ENCODE peak calls at places on chromosomes 6 and 20, in six cellular contexts. L is PC-3, W is GM23338, B is neural progenitor cell, F is GM23248, P is HCT116. A is an unnamed sample. For H3K79me2, the result is how much of the 10 kb centered on the place peaks cover.

GRCh38 chr20:37511605-37512275 is 9.3 kb upstream of the NNAT start:
- DNase-seq in L (peak), W (no peak), B (no peak), F (peak), P (no peak), A (no peak)

GRCh38 chr20:22471156-22471836 is 113.1 kb downstream of the FOXA2 start:
- DNase-seq in L (no peak), W (no peak), B (no peak), F (no peak), P (no peak), A (no peak)

GRCh38 chr6:154488802-154489437 is 21.6 kb downstream of the CNKSR3 start:
- DNase-seq in L (peak), W (no peak), B (no peak), F (peak), P (peak), A (no peak)

GRCh38 chr6:28543671-28544131 is 18.0 kb downstream of the GPX5 start:
- DNase-seq in L (no peak), W (peak), B (peak), F (peak), P (no peak), A (no peak)

GRCh38 chr6:32852018-32852843 is 1.3 kb downstream of the TAP1 start:
- DNase-seq in L (peak), W (peak), B (no peak), F (peak), P (no peak), A (no peak)

GRCh38 chr20:21371193-21371592 is 26.1 kb downstream of the NKX2-4 start:
- DNase-seq in L (no peak), W (no peak), B (no peak), F (no peak), P (no peak), A (no peak)

GRCh38 chr6:111573118-111573883 is 32.4 kb downstream of the TRAF3IP2 start:
- DNase-seq in L (peak), W (no peak), B (peak), F (peak), P (no peak), A (no peak)

GRCh38 chr6:131036616-131037015 is 26.4 kb downstream of the EPB41L2 start:
- DNase-seq in L (no peak), W (no peak), B (no peak), F (no peak), P (no peak), A (no peak)

GRCh38 chr20:16317445-16318362 is 255.5 kb downstream of the KIF16B start:
- DNase-seq in L (no peak), W (no peak), B (no peak), F (no peak), P (no peak), A (no peak)

GRCh38 chr6:147621280-147621679 is 112.8 kb downstream of the SAMD5 start:
- DNase-seq in L (no peak), W (no peak), B (no peak), F (no peak), P (no peak), A (no peak)

GRCh38 chr6:109523478-109523877 is 40.5 kb upstream of the ZBTB24 start:
- DNase-seq in L (peak), W (no peak), B (no peak), F (peak), P (no peak), A (no peak)

GRCh38 chr6:71982385-71982784 is 96.0 kb downstream of the RIMS1 start:
- DNase-seq in L (no peak), W (no peak), B (no peak), F (peak), P (no peak), A (peak)

GRCh38 chr6:46090115-46091079 is 39.4 kb upstream of the ENPP4 start:
- DNase-seq in L (peak), W (peak), B (peak), F (peak), P (peak), A (peak)

GRCh38 chr20:57712851-57713504 is 3.2 kb upstream of the PMEPA1 start:
- DNase-seq in L (peak), W (no peak), B (no peak), F (no peak), P (no peak), A (no peak)

GRCh38 chr20:53345536-53346070 is 248.0 kb downstream of the ZNF217 start:
- DNase-seq in L (no peak), W (no peak), B (no peak), F (no peak), P (no peak), A (no peak)

GRCh38 chr6:47206626-47207025 is 103.1 kb downstream of the TNFRSF21 start:
- DNase-seq in L (no peak), W (no peak), B (no peak), F (no peak), P (no peak), A (no peak)

GRCh38 chr6:169857343-169858292 is 106.2 kb downstream of the ERMARD start:
- DNase-seq in L (no peak), W (no peak), B (no peak), F (no peak), P (no peak), A (no peak)

GRCh38 chr6:33672808-33673207 is 38.7 kb downstream of the UQCC2 start:
- DNase-seq in L (peak), W (peak), B (peak), F (peak), P (no peak), A (no peak)

GRCh38 chr20:37406010-37406998 is 60.4 kb downstream of the SRC start:
- DNase-seq in L (peak), W (peak), B (peak), F (peak), P (no peak), A (peak)

GRCh38 chr6:52416629-52417151 is 3.5 kb upstream of the EFHC1 start:
- DNase-seq in L (peak), W (peak), B (peak), F (peak), P (peak), A (peak)

GRCh38 chr6:125519367-125519766 is 217.6 kb upstream of the HDDC2 start:
- DNase-seq in L (peak), W (no peak), B (no peak), F (no peak), P (no peak), A (no peak)

DNA sequence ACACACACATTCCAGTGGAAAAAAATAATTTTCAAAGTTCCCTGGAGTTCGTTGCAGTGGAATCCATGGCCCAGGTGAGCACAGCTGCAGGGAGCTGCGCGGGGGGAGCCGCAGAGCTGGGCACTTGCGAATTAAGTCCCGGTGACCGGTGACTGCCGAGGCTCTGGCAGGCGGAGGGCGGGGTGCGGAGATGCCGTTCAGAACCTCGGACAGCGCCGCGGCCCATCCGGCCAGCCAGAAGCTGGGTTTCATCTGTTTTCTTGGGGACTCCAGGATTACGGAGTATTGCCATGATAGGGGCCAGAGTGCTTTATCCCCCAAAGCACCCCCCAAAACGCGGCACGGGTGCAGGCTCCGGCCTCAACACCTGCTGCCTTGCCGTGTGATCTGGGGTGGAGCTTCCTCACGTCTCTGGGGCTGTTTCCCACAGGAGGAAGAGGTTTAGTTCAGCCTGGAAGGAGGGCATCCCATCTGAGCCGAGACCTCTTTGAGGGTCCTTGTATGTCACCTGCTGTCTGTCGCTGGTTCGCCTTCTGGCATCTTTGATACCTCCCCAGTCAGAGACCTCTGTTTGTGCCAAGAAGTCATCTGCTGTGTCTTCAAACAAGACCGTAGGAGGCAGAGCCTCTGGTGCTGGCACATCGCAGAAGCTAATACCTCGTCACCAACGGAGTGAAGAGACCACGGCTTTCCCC is 99.4 kb downstream of the YTHDF1 start:
- DNase-seq in L (peak), W (peak), B (peak), F (peak), P (no peak), A (no peak)
- TF ChIP-seq EZH2 in L (no peak), W (no peak), B (no peak), F (no peak), P (no peak), A (no peak)

GRCh38 chr6:168640181-168640580 is 199.2 kb downstream of the SMOC2 start:
- DNase-seq in L (no peak), W (no peak), B (no peak), F (no peak), P (no peak), A (no peak)

GRCh38 chr6:168637853-168638252 is 196.9 kb downstream of the SMOC2 start:
- DNase-seq in L (no peak), W (no peak), B (no peak), F (no peak), P (peak), A (no peak)

GRCh38 chr6:168634928-168635327 is 193.9 kb downstream of the SMOC2 start:
- DNase-seq in L (no peak), W (no peak), B (no peak), F (no peak), P (no peak), A (no peak)

GRCh38 chr6:168638497-168639072 is 197.6 kb downstream of the SMOC2 start:
- DNase-seq in L (no peak), W (no peak), B (no peak), F (no peak), P (no peak), A (no peak)

DNA sequence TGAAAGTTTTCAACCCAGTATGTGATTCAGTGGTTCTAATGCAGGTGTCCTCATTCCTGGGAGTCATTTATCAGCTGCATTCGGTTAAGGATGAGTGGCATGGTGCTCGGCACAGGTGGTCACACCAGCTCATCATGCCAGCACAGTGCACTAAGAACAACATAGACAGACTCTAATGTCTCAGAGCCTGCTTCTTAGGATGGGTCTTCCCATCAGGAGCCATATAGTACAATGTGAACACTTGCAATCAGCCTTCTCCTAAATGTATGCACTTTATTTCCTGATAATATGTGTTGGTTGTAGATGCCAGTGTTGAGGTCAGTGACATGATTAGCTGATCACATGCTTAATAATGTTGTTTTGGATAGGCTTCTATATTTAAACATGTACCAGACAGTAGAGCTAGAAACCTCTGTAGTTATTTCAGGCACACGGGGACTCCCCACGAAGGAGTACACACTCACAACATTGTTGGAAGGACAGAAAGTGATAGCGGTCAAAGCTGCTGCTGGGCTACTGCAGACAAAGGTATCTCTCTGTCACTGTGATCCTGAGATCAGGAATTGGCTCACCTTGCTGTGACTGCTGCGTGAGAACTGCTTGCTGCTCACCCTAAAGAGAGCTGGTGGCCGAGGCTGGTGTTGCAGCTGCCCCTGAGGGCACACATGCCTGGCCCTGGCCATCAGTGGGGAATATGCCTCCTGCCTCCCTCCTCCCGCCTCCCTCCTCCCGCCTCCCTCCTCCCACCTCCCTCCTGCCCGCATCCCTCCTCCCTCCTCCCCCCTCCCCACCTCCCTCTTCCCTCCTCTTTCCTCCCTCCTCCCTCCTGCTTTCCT is 195.4 kb downstream of the SMOC2 start:
- DNase-seq in L (no peak), W (peak), B (peak), F (no peak), P (no peak), A (peak)
- TF ChIP-seq EZH2phosphoT487 in L (no peak), W (no peak), B (no peak), F (no peak), P (no peak), A (no peak)

GRCh38 chr6:152270301-152270925 is 366.7 kb downstream of the SYNE1 start:
- DNase-seq in L (peak), W (no peak), B (no peak), F (peak), P (no peak), A (no peak)
- H3K79me2 ChIP-seq in L (under half), W (under half), B (under half), F (under half), P (under half), A (under half)

DNA sequence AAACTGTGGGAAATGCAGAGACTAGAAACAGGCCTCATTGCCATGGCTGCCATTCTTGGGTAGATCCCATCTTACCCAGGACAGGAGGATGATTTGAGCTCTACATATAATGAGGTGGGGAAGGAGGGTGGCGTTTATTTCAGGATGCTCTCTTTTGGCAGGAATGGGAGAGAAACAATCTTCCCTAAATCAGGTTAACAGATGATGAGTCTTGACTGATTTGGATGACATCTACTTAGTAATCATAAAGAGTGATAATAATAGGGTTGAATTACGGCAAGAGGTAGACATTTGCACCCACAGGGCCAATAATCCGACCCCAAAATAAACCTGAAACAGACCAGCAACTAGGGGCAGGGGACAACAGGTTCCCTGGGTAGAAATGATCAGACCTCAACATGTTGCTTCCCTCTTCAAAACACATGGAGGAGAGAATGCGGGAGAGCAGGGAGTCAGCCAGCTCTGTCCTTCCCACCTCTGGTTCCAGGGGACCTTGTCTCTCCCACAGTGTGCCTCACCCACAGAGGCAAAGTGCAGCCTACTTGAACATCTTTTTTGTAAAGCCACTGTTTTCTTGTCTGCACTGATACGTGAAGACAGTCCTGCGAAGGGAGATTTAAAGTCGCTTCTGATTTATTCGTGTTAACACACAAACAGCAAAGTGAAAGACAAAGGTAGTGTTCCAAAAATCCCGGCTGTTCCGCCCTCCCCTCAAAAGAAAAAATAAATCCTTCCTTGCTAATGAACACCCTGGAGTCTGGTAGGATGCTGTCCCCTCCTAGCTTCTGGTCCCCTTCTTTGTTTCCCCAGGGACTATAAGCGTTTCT is 3.9 kb downstream of the FOXQ1 start:
- DNase-seq in L (no peak), W (peak), B (no peak), F (no peak), P (no peak), A (no peak)
- TF ChIP-seq EZH2 in L (no peak), W (peak), B (peak), F (no peak), P (no peak), A (no peak)

GRCh38 chr6:156427345-156427744 is 349.8 kb upstream of the ARID1B start:
- DNase-seq in L (peak), W (no peak), B (no peak), F (peak), P (no peak), A (no peak)
- TF ChIP-seq EZH2phosphoT487 in L (no peak), W (no peak), B (no peak), F (no peak), P (no peak), A (no peak)

GRCh38 chr6:24935753-24936152 is at the start of gene RIPOR2:
- DNase-seq in L (no peak), W (peak), B (peak), F (no peak), P (no peak), A (no peak)
- H3K79me2 ChIP-seq in L (under half), W (under half), B (under half), F (under half), P (under half), A (under half)

DNA sequence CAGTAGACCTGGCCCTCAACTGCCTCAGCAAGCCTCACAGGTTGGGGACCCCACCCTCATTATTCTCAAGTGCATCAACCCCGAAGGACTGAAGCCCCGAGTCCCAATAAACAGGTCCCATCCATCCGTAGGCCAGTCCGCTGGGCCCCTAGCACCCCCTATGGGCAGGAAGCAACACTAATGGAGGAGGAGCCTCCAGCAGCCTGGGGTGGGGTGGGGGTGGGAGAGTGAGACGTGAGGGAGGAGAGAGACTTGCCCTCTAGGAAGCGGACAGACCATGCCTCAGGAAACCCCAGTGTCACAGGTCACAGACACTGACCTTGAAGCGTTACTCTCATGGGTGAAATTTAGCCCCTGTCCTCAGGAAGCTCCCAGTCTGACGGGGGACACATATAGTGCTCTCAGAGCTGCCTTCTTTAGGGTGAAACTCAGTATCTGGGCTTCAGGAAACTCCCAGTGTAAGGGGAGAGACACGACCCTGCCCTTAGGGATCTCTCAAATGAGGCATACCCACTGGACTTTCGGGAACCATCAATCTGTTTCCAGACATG is 125.9 kb downstream of the MRPL14 start:
- DNase-seq in L (no peak), W (peak), B (peak), F (peak), P (peak), A (no peak)
- TF ChIP-seq EZH2 in L (no peak), W (no peak), B (no peak), F (no peak), P (no peak), A (no peak)